ENCODE peak calls at places on chromosomes 3 and 15, in five cellular contexts. L is fibroblast of lung, G is SK-N-SH, I is H9, X is mesenchymal stem cell. A is an unnamed sample.

GRCh38 chr3:13215940-13216546 is 142.8 kb upstream of the IQSEC1 start:
- DNase-seq in G (no peak), X (no peak), I (no peak), L (peak), A (no peak)

GRCh38 chr3:105933871-105934270 is 65.1 kb upstream of the CBLB start:
- DNase-seq in L (peak), G (no peak), I (no peak), X (no peak), A (no peak)

GRCh38 chr3:8555705-8556314 is 54.2 kb downstream of the LMCD1 start:
- DNase-seq in L (peak), G (peak), I (no peak), X (no peak), A (no peak)

GRCh38 chr3:25438791-25439555 is 10.9 kb downstream of the RARB start:
- DNase-seq in X (no peak), I (no peak), L (no peak), G (no peak), A (no peak)

GRCh38 chr3:50806806-50807205 is 132.1 kb downstream of the DOCK3 start:
- DNase-seq in I (peak), X (no peak), G (no peak), L (no peak), A (peak)

GRCh38 chr15:56051700-56052099 is 58.3 kb upstream of the NEDD4 start:
- DNase-seq in L (no peak), I (no peak), G (no peak), X (no peak), A (no peak)

GRCh38 chr3:160210799-160211221 is 14.4 kb upstream of the C3orf80 start:
- DNase-seq in L (peak), I (no peak), G (no peak), X (peak), A (no peak)

GRCh38 chr15:50880651-50881114 is 27.8 kb upstream of the AP4E1 start:
- DNase-seq in X (peak), L (peak), G (no peak), I (no peak), A (no peak)

GRCh38 chr15:69080203-69080957 is 65.9 kb downstream of the NOX5 start:
- DNase-seq in I (peak), L (no peak), X (no peak), G (peak), A (peak)

GRCh38 chr3:45057557-45057956 is 31.5 kb downstream of the CLEC3B start:
- DNase-seq in L (no peak), G (no peak), X (no peak), I (no peak), A (no peak)

GRCh38 chr3:184479426-184480126 is 82.0 kb upstream of the EPHB3 start:
- DNase-seq in G (no peak), X (no peak), I (no peak), L (no peak), A (no peak)

GRCh38 chr3:179503640-179504039 is 52.4 kb upstream of the GNB4 start:
- DNase-seq in X (no peak), L (no peak), G (no peak), I (no peak), A (no peak)

GRCh38 chr3:179506792-179507191 is 55.5 kb upstream of the GNB4 start:
- DNase-seq in I (no peak), X (no peak), L (no peak), G (no peak), A (no peak)

GRCh38 chr3:179504371-179504770 is 53.1 kb upstream of the GNB4 start:
- DNase-seq in L (no peak), G (no peak), I (no peak), X (no peak), A (no peak)

DNA sequence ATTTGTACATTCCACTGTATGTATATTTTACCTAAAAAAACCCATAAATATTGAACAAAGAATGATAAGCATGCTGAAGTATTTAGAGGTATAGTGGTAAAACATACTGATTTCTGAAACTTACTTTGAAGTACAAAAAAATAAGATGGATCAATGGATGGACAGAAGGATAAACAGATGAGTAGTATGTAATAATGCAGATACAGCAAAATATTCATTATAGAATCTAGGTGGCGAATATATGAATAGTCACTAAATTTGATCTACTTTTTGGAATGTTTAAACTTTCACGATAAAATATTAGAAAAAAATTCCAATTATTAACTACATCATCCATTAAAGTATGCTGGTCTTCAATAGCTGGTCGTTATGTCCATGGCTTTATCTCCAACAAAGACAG is 51.9 kb upstream of the GNB4 start:
- DNase-seq in X (no peak), G (no peak), L (no peak), I (no peak), A (no peak)
- H3K9ac ChIP-seq in X (no peak), G (no peak), L (no peak), I (no peak), A (no peak)

GRCh38 chr15:63497642-63498100 is 6.7 kb upstream of the USP3 start:
- DNase-seq in X (peak), I (no peak), G (no peak), L (no peak), A (no peak)
- H3K9ac ChIP-seq in X (no peak), I (no peak), G (no peak), L (no peak), A (no peak)

DNA sequence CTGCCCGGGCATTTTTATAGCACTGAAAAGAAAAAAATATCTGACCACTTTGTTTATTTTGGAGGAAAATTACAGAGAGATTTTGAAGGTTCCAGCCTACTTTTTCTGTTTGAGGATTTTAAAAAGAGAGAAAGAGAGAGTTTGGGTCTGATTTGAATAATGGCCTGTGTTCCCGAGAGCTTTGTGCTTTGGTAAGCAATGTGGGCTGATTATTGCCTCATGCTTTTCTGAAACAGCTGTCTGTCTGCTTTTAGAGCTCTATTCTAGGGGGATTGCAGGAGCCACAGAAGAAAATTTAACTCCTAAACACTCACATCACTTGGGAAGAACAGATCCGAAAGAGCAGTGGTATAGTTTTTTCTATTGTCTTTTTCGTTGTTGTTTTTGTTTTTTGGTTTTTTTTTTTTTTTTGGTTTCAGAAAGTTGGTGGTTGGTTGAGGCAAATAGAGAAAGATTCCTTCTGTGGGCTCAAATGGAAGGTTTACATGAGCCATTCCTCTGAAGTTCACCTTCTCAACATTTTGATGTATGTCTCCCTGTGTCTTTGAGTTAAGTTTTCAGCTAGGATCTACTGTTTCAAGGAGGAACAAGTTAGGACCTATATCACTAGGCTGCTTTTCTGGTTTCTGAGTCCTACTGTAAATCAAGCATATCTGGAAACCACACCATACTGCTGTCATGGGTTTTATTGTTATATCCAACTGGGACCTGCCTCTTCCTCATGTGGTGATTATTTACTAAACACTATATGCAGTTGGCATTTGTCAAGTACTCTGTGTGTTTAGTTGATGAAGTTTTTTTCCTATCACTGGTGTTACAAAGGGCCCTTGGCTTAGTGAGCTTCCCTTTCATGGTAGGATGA is 179.0 kb downstream of the KCNMB2 start:
- DNase-seq in X (peak), I (no peak), L (peak), G (no peak), A (no peak)
- H3K9ac ChIP-seq in X (no peak), I (no peak), L (no peak), G (no peak), A (no peak)

GRCh38 chr3:193853511-193854219 is 260.7 kb downstream of the OPA1 start:
- DNase-seq in L (no peak), G (no peak), I (no peak), X (no peak), A (no peak)
- H3K9ac ChIP-seq in L (no peak), G (no peak), I (no peak), X (no peak), A (no peak)

GRCh38 chr3:133548090-133548489 is 25.4 kb upstream of the CDV3 start:
- DNase-seq in I (no peak), L (no peak), G (no peak), X (no peak), A (no peak)
- H3K9ac ChIP-seq in I (no peak), L (no peak), G (no peak), X (peak), A (no peak)

GRCh38 chr15:64503197-64503596 is 42.8 kb downstream of the ZNF609 start:
- DNase-seq in I (no peak), L (peak), X (peak), G (no peak), A (peak)

GRCh38 chr15:64507845-64508244 is 47.5 kb downstream of the ZNF609 start:
- DNase-seq in G (no peak), X (no peak), I (no peak), L (no peak), A (no peak)

GRCh38 chr15:64503640-64504039 is 43.3 kb downstream of the ZNF609 start:
- DNase-seq in I (no peak), L (no peak), X (peak), G (no peak), A (no peak)

GRCh38 chr15:64502537-64502936 is 42.2 kb downstream of the ZNF609 start:
- DNase-seq in G (no peak), I (no peak), X (peak), L (no peak), A (no peak)

GRCh38 chr15:64507293-64507802 is 47.0 kb downstream of the ZNF609 start:
- DNase-seq in X (peak), L (peak), G (peak), I (no peak), A (no peak)
- H3K9ac ChIP-seq in X (peak), L (no peak), G (no peak), I (no peak), A (no peak)

GRCh38 chr3:183131186-183131585 is 31.3 kb downstream of the LAMP3 start:
- DNase-seq in G (no peak), X (no peak), I (no peak), L (no peak), A (no peak)
- H3K9ac ChIP-seq in G (peak), X (no peak), I (no peak), L (no peak), A (no peak)

GRCh38 chr15:85412956-85413854 is 32.8 kb downstream of the AKAP13 start:
- DNase-seq in I (no peak), L (peak), G (peak), X (peak), A (no peak)

GRCh38 chr15:85414495-85414894 is 34.1 kb downstream of the AKAP13 start:
- DNase-seq in G (no peak), X (peak), L (peak), I (no peak), A (no peak)

GRCh38 chr15:85414991-85415390 is 34.6 kb downstream of the AKAP13 start:
- DNase-seq in L (no peak), I (no peak), X (no peak), G (no peak), A (no peak)

GRCh38 chr15:85415779-85416178 is 35.4 kb downstream of the AKAP13 start:
- DNase-seq in I (no peak), G (no peak), L (no peak), X (peak), A (no peak)

GRCh38 chr15:85414037-85414436 is 33.6 kb downstream of the AKAP13 start:
- DNase-seq in G (no peak), L (no peak), X (no peak), I (no peak), A (no peak)
- H3K9ac ChIP-seq in G (peak), L (no peak), X (peak), I (no peak), A (no peak)

GRCh38 chr15:60004019-60004845 is at the start of gene FOXB1:
- DNase-seq in X (no peak), I (peak), L (no peak), G (peak), A (no peak)

GRCh38 chr15:60005352-60006202 is 1.5 kb downstream of the FOXB1 start:
- DNase-seq in L (no peak), I (peak), X (no peak), G (peak), A (no peak)

GRCh38 chr15:60004846-60005351 is 788 bp downstream of the FOXB1 start:
- DNase-seq in G (peak), X (peak), I (peak), L (peak), A (no peak)

GRCh38 chr15:60006808-60007346 is 2.8 kb downstream of the FOXB1 start:
- DNase-seq in G (no peak), L (no peak), X (no peak), I (no peak), A (no peak)

GRCh38 chr15:60006203-60006782 is 2.2 kb downstream of the FOXB1 start:
- DNase-seq in X (peak), I (peak), G (peak), L (peak), A (no peak)
- H3K9ac ChIP-seq in X (peak), I (no peak), G (no peak), L (no peak), A (peak)

GRCh38 chr3:56398659-56399058 is 69.6 kb downstream of the ERC2 start:
- DNase-seq in L (no peak), I (no peak), X (no peak), G (no peak), A (no peak)

DNA sequence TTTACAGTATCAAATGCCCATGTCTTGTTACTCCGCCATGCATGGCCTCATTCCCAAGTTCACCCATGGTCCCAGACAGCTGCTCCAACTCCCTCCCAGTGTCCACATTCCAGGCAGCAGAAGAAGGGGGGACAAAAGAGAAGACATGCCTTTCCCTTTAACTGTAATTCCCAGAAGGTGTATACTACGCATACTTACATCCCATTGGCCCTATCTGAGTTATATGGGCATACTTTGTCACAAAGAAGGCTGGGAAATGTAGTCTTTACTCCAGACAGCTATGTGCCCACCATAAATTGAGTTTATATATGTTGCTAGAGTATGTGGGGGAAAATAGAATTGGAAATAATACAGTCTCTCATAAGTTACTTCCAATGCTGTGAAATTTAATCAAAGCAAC is 70.5 kb downstream of the ERC2 start:
- DNase-seq in G (no peak), L (no peak), X (no peak), I (no peak), A (no peak)
- H3K9ac ChIP-seq in G (no peak), L (no peak), X (no peak), I (no peak), A (no peak)

A was measured in NT2/D1.